ENCODE peak calls at places on chromosomes 13 and 19, in eight cellular contexts. G is IMR-90, Y is uterus, J is breast epithelium, E is adrenal gland, W is Peyer's patch, T is heart left ventricle, A is esophagus squamous epithelium. D is an unnamed sample.

GRCh38 chr13:102195566-102196462 is 206.0 kb downstream of the FGF14 start:
- DNase-seq in G (peak; percentile 47), Y (no peak), J (no peak), E (no peak), W (no peak), T (no peak), A (no peak), D (no peak)

GRCh38 chr19:18090545-18091216 is 3.9 kb upstream of the IL12RB1 start:
- DNase-seq in G (peak; percentile 28), Y (no peak), J (no peak), E (no peak), W (no peak), T (no peak), A (no peak), D (no peak)

GRCh38 chr13:46572758-46573384 is 19.9 kb downstream of the LRCH1 start:
- DNase-seq in G (no peak), Y (no peak), J (no peak), E (no peak), W (no peak), T (no peak), A (no peak), D (no peak)

GRCh38 chr13:32846556-32846955 is 169.7 kb upstream of the KL start:
- DNase-seq in G (no peak), Y (no peak), J (no peak), E (no peak), W (no peak), T (no peak), A (no peak), D (no peak)

GRCh38 chr19:19552811-19553210 is 14.7 kb downstream of the CILP2 start:
- DNase-seq in G (no peak), Y (no peak), J (no peak), E (no peak), W (peak; percentile 69), T (no peak), A (no peak), D (no peak)

GRCh38 chr19:3073159-3073563 is 10.9 kb upstream of the TLE5 start:
- DNase-seq in G (peak; percentile 68), Y (no peak), J (no peak), E (peak; percentile 55), W (no peak), T (no peak), A (no peak), D (no peak)

GRCh38 chr19:30003862-30004261 is 61.8 kb downstream of the URI1 start:
- DNase-seq in G (no peak), Y (no peak), J (no peak), E (no peak), W (no peak), T (no peak), A (no peak), D (no peak)

GRCh38 chr19:34041922-34042521 is 130.3 kb upstream of the LSM14A start:
- DNase-seq in G (peak; percentile 33), Y (peak; percentile 19), J (peak; percentile 57), E (peak; percentile 62), W (peak; percentile 74), T (peak; percentile 80), A (no peak), D (no peak)

GRCh38 chr13:70034280-70034679 is 73.3 kb upstream of the ATXN8OS start:
- DNase-seq in G (no peak), Y (no peak), J (no peak), E (no peak), W (no peak), T (no peak), A (no peak), D (no peak)

GRCh38 chr13:109783815-109784589 is 2.4 kb downstream of the IRS2 start:
- DNase-seq in G (no peak), Y (no peak), J (no peak), E (no peak), W (no peak), T (no peak), A (no peak), D (no peak)

GRCh38 chr13:40109324-40109958 is 454.0 kb downstream of the COG6 start:
- DNase-seq in G (peak; percentile 73), Y (peak; percentile 58), J (no peak), E (no peak), W (no peak), T (no peak), A (no peak), D (no peak)

GRCh38 chr13:101695870-101696516 is 243.5 kb downstream of the ITGBL1 start:
- DNase-seq in G (no peak), Y (no peak), J (no peak), E (no peak), W (no peak), T (no peak), A (no peak), D (no peak)

GRCh38 chr19:23823952-23824389 is 65.3 kb upstream of the ZNF681 start:
- DNase-seq in G (no peak), Y (no peak), J (no peak), E (no peak), W (no peak), T (no peak), A (no peak), D (no peak)

GRCh38 chr19:11168568-11168967 is 13.0 kb upstream of the SPC24 start:
- DNase-seq in G (peak; percentile 97), Y (no peak), J (no peak), E (no peak), W (no peak), T (no peak), A (no peak), D (no peak)

GRCh38 chr13:51550151-51550550 is 34.1 kb upstream of the WDFY2 start:
- DNase-seq in G (no peak), Y (no peak), J (no peak), E (no peak), W (no peak), T (no peak), A (no peak), D (no peak)

GRCh38 chr13:76848596-76848995 is 37.6 kb downstream of the KCTD12 start:
- DNase-seq in G (peak; percentile 10), Y (no peak), J (no peak), E (peak; percentile 41), W (no peak), T (no peak), A (no peak), D (no peak)

GRCh38 chr13:44903596-44903995 is 85.7 kb downstream of the NUFIP1 start:
- DNase-seq in G (peak; percentile 84), Y (peak; percentile 86), J (no peak), E (peak; percentile 64), W (peak; percentile 61), T (peak; percentile 81), A (no peak), D (peak; percentile 95)

GRCh38 chr13:40789275-40790231 is at the start of gene SLC25A15:
- DNase-seq in G (peak; percentile 72), Y (peak; percentile 59), J (peak; percentile 62), E (peak; percentile 78), W (peak; percentile 93), T (peak; percentile 90), A (peak; percentile 4), D (no peak)

GRCh38 chr13:70816853-70817252 is 708.6 kb upstream of the KLHL1 start:
- DNase-seq in G (peak; percentile 34), Y (no peak), J (no peak), E (no peak), W (no peak), T (no peak), A (no peak), D (no peak)

GRCh38 chr13:80939581-80939980 is 598.7 kb upstream of the SPRY2 start:
- DNase-seq in G (no peak), Y (no peak), J (no peak), E (no peak), W (no peak), T (no peak), A (no peak), D (no peak)

GRCh38 chr13:100129605-100130004 is 40.7 kb downstream of the PCCA start:
- DNase-seq in G (no peak), Y (no peak), J (no peak), E (peak; percentile 17), W (no peak), T (no peak), A (no peak), D (no peak)

GRCh38 chr19:35124098-35125060 is 8.8 kb downstream of the FXYD3 start:
- DNase-seq in G (peak; percentile 86), Y (peak; percentile 95), J (peak; percentile 94), E (peak; percentile 96), W (peak; percentile 96), T (peak; percentile 97), A (no peak), D (peak; percentile 97)

DNA sequence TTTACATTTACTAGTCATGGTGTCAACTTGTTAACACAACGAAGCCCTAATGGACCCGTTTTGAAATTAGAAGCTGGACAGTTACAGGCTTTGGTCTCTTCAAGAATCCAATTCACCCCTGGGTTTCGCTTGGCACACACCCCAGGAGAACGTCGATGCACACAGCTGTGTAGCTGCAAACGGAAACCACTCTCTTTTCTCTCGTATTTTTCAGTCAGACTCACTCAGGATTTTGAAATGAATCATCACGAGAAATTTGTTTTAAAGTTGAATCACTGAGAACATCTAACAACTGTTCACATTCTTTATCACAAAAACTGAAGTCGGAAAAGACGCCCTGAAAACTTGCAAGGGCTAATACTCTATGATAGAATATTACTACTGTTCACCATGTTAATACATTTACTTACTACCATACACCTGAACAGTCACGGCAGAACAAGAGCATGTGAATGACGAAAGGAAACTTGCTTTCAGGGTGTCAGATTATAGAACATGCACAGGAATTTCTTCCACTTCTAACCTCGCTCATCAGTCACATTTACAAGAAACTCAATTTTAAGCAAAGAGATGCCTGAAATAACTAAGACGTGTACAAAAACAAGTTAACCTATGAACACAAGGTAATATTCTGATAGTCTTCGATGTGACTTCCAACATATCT is 4.7 kb downstream of the PNMA8A start:
- DNase-seq in G (peak; percentile 92), Y (peak; percentile 38), J (no peak), E (peak; percentile 68), W (no peak), T (no peak), A (no peak), D (no peak)
- TF ChIP-seq POLR2A in G (no peak), Y (no peak), J (no peak), E (no peak), W (no peak), T (no peak), A (no peak), D (no peak)

GRCh38 chr19:13016628-13017305 is 21.5 kb downstream of the NFIX start:
- DNase-seq in G (no peak), Y (peak; percentile 25), J (no peak), E (no peak), W (no peak), T (no peak), A (no peak), D (no peak)
- H3K27me3 ChIP-seq in G (no peaks in the 10 kb centered on the region), Y (no peaks in the 10 kb centered on the region), J (no peaks in the 10 kb centered on the region), E (no peaks in the 10 kb centered on the region), W (no peaks in the 10 kb centered on the region), T (no peaks in the 10 kb centered on the region), A (peaks cover 14% of the 10 kb centered on the region), D (no peaks in the 10 kb centered on the region)

DNA sequence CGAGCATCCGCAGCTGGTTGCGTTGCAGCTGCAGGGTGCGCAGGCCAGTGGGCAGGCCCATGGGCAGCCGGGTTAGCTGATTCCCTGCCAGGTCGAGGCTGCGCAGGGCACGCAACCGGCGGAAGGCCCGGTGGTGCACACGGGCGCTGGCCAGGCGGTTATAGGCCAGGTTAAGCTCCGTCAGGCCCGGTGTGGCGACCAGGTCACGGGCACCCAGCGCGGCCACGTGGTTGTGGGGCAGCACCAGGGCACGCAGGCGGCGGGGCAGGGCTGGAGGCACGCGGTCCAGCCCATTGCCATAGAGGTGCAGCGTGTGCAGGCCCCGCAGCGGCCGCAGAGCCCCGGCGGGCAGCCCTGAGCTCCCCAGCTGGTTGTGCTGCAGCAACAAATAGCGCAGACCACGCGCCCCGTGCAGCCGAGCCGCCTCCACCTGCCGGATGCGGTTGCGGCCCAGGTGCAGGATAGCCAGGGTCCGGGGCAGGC is 5.3 kb downstream of the PODNL1 start:
- DNase-seq in G (no peak), Y (no peak), J (no peak), E (no peak), W (peak; percentile 45), T (no peak), A (no peak), D (no peak)
- TF ChIP-seq POLR2A in G (no peak), Y (no peak), J (no peak), E (no peak), W (no peak), T (no peak), A (no peak), D (no peak)

GRCh38 chr19:1761528-1762242 is 8.4 kb downstream of the ONECUT3 start:
- DNase-seq in G (no peak), Y (no peak), J (no peak), E (no peak), W (no peak), T (no peak), A (no peak), D (no peak)
- H3K27me3 ChIP-seq in G (peaks cover 96% of the 10 kb centered on the region), Y (peaks cover 65% of the 10 kb centered on the region), J (peaks cover 98% of the 10 kb centered on the region), E (peaks cover 92% of the 10 kb centered on the region), W (no peaks in the 10 kb centered on the region), T (peaks cover 88% of the 10 kb centered on the region), A (peaks cover 100% of the 10 kb centered on the region), D (peaks cover 16% of the 10 kb centered on the region)